ENCODE peak calls at places on chromosome 3, in nine cellular contexts. One of them, this sample, is unnamed.

GRCh38 chr3:176916777-176917176 is 280.5 kb downstream of the TBL1XR1 start:
- DNase-seq in GM23338: peak; percentile 97
- DNase-seq in neural progenitor cell: no peak
- DNase-seq in HCT116: peak; percentile 75
- DNase-seq in GM23248: no peak
- DNase-seq in PC-3: peak; percentile 88
- DNase-seq in SK-N-SH: no peak
- DNase-seq in hepatocyte: peak; percentile 48
- DNase-seq in MM.1S: no peak
- DNase-seq in this sample: no peak

GRCh38 chr3:52683611-52684010 is 2.1 kb downstream of the PBRM1 start:
- DNase-seq in GM23338: no peak
- DNase-seq in neural progenitor cell: no peak
- DNase-seq in HCT116: no peak
- DNase-seq in GM23248: no peak
- DNase-seq in PC-3: no peak
- DNase-seq in SK-N-SH: no peak
- DNase-seq in hepatocyte: no peak
- DNase-seq in MM.1S: no peak
- DNase-seq in this sample: no peak

GRCh38 chr3:30400924-30401323 is 205.5 kb upstream of the TGFBR2 start:
- DNase-seq in GM23338: no peak
- DNase-seq in neural progenitor cell: no peak
- DNase-seq in HCT116: no peak
- DNase-seq in GM23248: no peak
- DNase-seq in PC-3: no peak
- DNase-seq in SK-N-SH: no peak
- DNase-seq in hepatocyte: no peak
- DNase-seq in MM.1S: no peak
- DNase-seq in this sample: no peak

GRCh38 chr3:183576487-183577107 is 21.1 kb upstream of the KLHL6 start:
- DNase-seq in GM23338: no peak
- DNase-seq in neural progenitor cell: peak; percentile 66
- DNase-seq in HCT116: no peak
- DNase-seq in GM23248: peak; percentile 61
- DNase-seq in PC-3: no peak
- DNase-seq in SK-N-SH: no peak
- DNase-seq in hepatocyte: peak; percentile 47
- DNase-seq in MM.1S: no peak
- DNase-seq in this sample: peak; percentile 97

GRCh38 chr3:149964296-149964695 is 6.4 kb downstream of the PFN2 start:
- DNase-seq in GM23338: no peak
- DNase-seq in neural progenitor cell: no peak
- DNase-seq in HCT116: no peak
- DNase-seq in GM23248: peak; percentile 48
- DNase-seq in PC-3: no peak
- DNase-seq in SK-N-SH: no peak
- DNase-seq in hepatocyte: no peak
- DNase-seq in MM.1S: no peak
- DNase-seq in this sample: no peak

GRCh38 chr3:71378509-71378908 is 205.0 kb downstream of the FOXP1 start:
- DNase-seq in GM23338: no peak
- DNase-seq in neural progenitor cell: no peak
- DNase-seq in HCT116: no peak
- DNase-seq in GM23248: no peak
- DNase-seq in PC-3: no peak
- DNase-seq in SK-N-SH: no peak
- DNase-seq in hepatocyte: no peak
- DNase-seq in MM.1S: no peak
- DNase-seq in this sample: no peak

GRCh38 chr3:189701934-189702693 is 70.9 kb downstream of the TP63 start:
- DNase-seq in GM23338: no peak
- DNase-seq in neural progenitor cell: peak; percentile 60
- DNase-seq in HCT116: no peak
- DNase-seq in GM23248: no peak
- DNase-seq in PC-3: no peak
- DNase-seq in SK-N-SH: no peak
- DNase-seq in hepatocyte: no peak
- DNase-seq in MM.1S: no peak
- DNase-seq in this sample: no peak

GRCh38 chr3:101484805-101485620 is 28.0 kb downstream of the SENP7 start:
- DNase-seq in GM23338: no peak
- DNase-seq in neural progenitor cell: no peak
- DNase-seq in HCT116: no peak
- DNase-seq in GM23248: peak; percentile 60
- DNase-seq in PC-3: peak; percentile 28
- DNase-seq in SK-N-SH: no peak
- DNase-seq in hepatocyte: peak; percentile 8
- DNase-seq in MM.1S: no peak
- DNase-seq in this sample: no peak

GRCh38 chr3:41742127-41742526 is 219.8 kb downstream of the ULK4 start:
- DNase-seq in GM23338: peak; percentile 60
- DNase-seq in neural progenitor cell: peak; percentile 40
- DNase-seq in HCT116: no peak
- DNase-seq in GM23248: no peak
- DNase-seq in PC-3: no peak
- DNase-seq in SK-N-SH: no peak
- DNase-seq in hepatocyte: no peak
- DNase-seq in MM.1S: no peak
- DNase-seq in this sample: no peak

GRCh38 chr3:23994247-23994574 is 49.1 kb downstream of the NR1D2 start:
- DNase-seq in GM23338: no peak
- DNase-seq in neural progenitor cell: no peak
- DNase-seq in HCT116: no peak
- DNase-seq in GM23248: no peak
- DNase-seq in PC-3: no peak
- DNase-seq in SK-N-SH: no peak
- DNase-seq in hepatocyte: no peak
- DNase-seq in MM.1S: no peak
- DNase-seq in this sample: no peak

GRCh38 chr3:14410106-14410500 is 7.7 kb downstream of the SLC6A6 start:
- DNase-seq in GM23338: no peak
- DNase-seq in neural progenitor cell: no peak
- DNase-seq in HCT116: no peak
- DNase-seq in GM23248: no peak
- DNase-seq in PC-3: no peak
- DNase-seq in SK-N-SH: no peak
- DNase-seq in hepatocyte: no peak
- DNase-seq in MM.1S: no peak
- DNase-seq in this sample: no peak

GRCh38 chr3:189652042-189652441 is 20.9 kb downstream of the TP63 start:
- DNase-seq in GM23338: peak; percentile 62
- DNase-seq in neural progenitor cell: peak; percentile 53
- DNase-seq in HCT116: peak; percentile 21
- DNase-seq in GM23248: peak; percentile 15
- DNase-seq in PC-3: peak; percentile 32
- DNase-seq in SK-N-SH: peak; percentile 0
- DNase-seq in hepatocyte: peak; percentile 21
- DNase-seq in MM.1S: no peak
- DNase-seq in this sample: peak; percentile 7

GRCh38 chr3:194606941-194607340 is 26.3 kb downstream of the TMEM44 start:
- DNase-seq in GM23338: no peak
- DNase-seq in neural progenitor cell: no peak
- DNase-seq in HCT116: no peak
- DNase-seq in GM23248: no peak
- DNase-seq in PC-3: no peak
- DNase-seq in SK-N-SH: no peak
- DNase-seq in hepatocyte: no peak
- DNase-seq in MM.1S: no peak
- DNase-seq in this sample: no peak

GRCh38 chr3:194607592-194608386 is 25.4 kb downstream of the TMEM44 start:
- DNase-seq in GM23338: no peak
- DNase-seq in neural progenitor cell: no peak
- DNase-seq in HCT116: no peak
- DNase-seq in GM23248: no peak
- DNase-seq in PC-3: no peak
- DNase-seq in SK-N-SH: no peak
- DNase-seq in hepatocyte: no peak
- DNase-seq in MM.1S: no peak
- DNase-seq in this sample: no peak

GRCh38 chr3:194608981-194609380 is 24.2 kb downstream of the TMEM44 start:
- DNase-seq in GM23338: no peak
- DNase-seq in neural progenitor cell: no peak
- DNase-seq in HCT116: no peak
- DNase-seq in GM23248: no peak
- DNase-seq in PC-3: no peak
- DNase-seq in SK-N-SH: no peak
- DNase-seq in hepatocyte: no peak
- DNase-seq in MM.1S: no peak
- DNase-seq in this sample: no peak

GRCh38 chr3:194606163-194606562 is 27.1 kb downstream of the TMEM44 start:
- DNase-seq in GM23338: no peak
- DNase-seq in neural progenitor cell: no peak
- DNase-seq in HCT116: no peak
- DNase-seq in GM23248: no peak
- DNase-seq in PC-3: no peak
- DNase-seq in SK-N-SH: peak; percentile 66
- DNase-seq in hepatocyte: no peak
- DNase-seq in MM.1S: no peak
- DNase-seq in this sample: no peak

GRCh38 chr3:194610690-194611089 is 22.5 kb downstream of the TMEM44 start:
- DNase-seq in GM23338: no peak
- DNase-seq in neural progenitor cell: no peak
- DNase-seq in HCT116: no peak
- DNase-seq in GM23248: no peak
- DNase-seq in PC-3: no peak
- DNase-seq in SK-N-SH: no peak
- DNase-seq in hepatocyte: no peak
- DNase-seq in MM.1S: no peak
- DNase-seq in this sample: no peak
- H3K27ac ChIP-seq in GM23338: no peak overlapping the region
- H3K27ac ChIP-seq in neural progenitor cell: no peak overlapping the region
- H3K27ac ChIP-seq in HCT116: no peak overlapping the region
- H3K27ac ChIP-seq in GM23248: no peak overlapping the region
- H3K27ac ChIP-seq in PC-3: no peak overlapping the region
- H3K27ac ChIP-seq in SK-N-SH: no peak overlapping the region
- H3K27ac ChIP-seq in hepatocyte: no peak overlapping the region
- H3K27ac ChIP-seq in MM.1S: no peak overlapping the region
- H3K27ac ChIP-seq in this sample: no peak overlapping the region

DNA sequence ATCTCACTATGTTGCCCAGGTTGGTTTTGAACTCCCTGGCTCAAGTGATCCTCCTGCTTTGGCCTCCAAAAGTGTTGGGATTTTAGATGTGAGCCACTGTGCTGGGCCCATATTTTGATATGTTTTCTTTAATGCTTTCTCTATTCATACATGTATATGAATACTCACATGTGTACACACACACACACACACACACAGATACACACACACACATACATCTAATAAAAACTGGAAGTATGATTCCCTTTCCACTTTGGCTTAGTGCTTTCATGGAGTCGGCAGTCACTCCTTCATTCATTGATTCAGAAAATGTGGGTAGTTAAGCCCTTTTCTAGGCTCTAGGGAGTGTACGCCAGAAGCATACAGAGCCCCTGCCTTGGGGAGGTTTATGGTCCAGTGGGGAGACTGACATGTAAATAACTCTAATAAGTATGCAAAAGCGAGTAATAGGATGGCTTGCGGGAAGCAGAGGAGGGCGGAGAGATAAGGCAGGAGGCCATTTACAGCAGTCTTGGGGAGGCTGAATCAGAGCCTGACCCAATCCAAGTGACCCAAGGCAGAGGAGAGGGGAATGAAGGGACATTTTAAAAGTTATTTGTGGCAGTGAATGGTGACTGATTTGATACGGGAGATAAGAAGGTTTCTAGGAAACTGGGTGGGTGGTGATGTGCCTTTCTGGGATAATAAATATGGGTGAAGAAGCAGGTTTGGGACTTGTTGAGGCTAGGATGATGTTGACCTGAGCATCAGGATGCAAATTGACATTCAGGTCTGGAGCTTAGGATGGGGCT is 32.5 kb upstream of the TATDN2 start:
- DNase-seq in GM23338: no peak
- DNase-seq in neural progenitor cell: no peak
- DNase-seq in HCT116: no peak
- DNase-seq in GM23248: no peak
- DNase-seq in PC-3: no peak
- DNase-seq in SK-N-SH: no peak
- DNase-seq in hepatocyte: no peak
- DNase-seq in MM.1S: no peak
- DNase-seq in this sample: no peak
- H3K4me2 ChIP-seq in GM23338: no peak overlapping the region
- H3K4me2 ChIP-seq in neural progenitor cell: no peak overlapping the region
- H3K4me2 ChIP-seq in HCT116: no peak overlapping the region
- H3K4me2 ChIP-seq in GM23248: no peak overlapping the region
- H3K4me2 ChIP-seq in PC-3: no peak overlapping the region
- H3K4me2 ChIP-seq in SK-N-SH: no peak overlapping the region
- H3K4me2 ChIP-seq in hepatocyte: no peak overlapping the region
- H3K4me2 ChIP-seq in MM.1S: no peak overlapping the region
- H3K4me2 ChIP-seq in this sample: no peak overlapping the region

GRCh38 chr3:154759966-154760365 is 320.2 kb upstream of the MME start:
- DNase-seq in GM23338: no peak
- DNase-seq in neural progenitor cell: peak; percentile 20
- DNase-seq in HCT116: no peak
- DNase-seq in GM23248: no peak
- DNase-seq in PC-3: no peak
- DNase-seq in SK-N-SH: no peak
- DNase-seq in hepatocyte: no peak
- DNase-seq in MM.1S: no peak
- DNase-seq in this sample: no peak

GRCh38 chr3:154753101-154753500 is 323.1 kb upstream of the GPR149 start:
- DNase-seq in GM23338: no peak
- DNase-seq in neural progenitor cell: no peak
- DNase-seq in HCT116: no peak
- DNase-seq in GM23248: no peak
- DNase-seq in PC-3: no peak
- DNase-seq in SK-N-SH: no peak
- DNase-seq in hepatocyte: no peak
- DNase-seq in MM.1S: no peak
- DNase-seq in this sample: no peak

GRCh38 chr3:154758109-154758868 is 321.8 kb upstream of the MME start:
- DNase-seq in GM23338: peak; percentile 25
- DNase-seq in neural progenitor cell: no peak
- DNase-seq in HCT116: no peak
- DNase-seq in GM23248: peak; percentile 69
- DNase-seq in PC-3: peak; percentile 65
- DNase-seq in SK-N-SH: peak; percentile 19
- DNase-seq in hepatocyte: peak; percentile 48
- DNase-seq in MM.1S: peak; percentile 51
- DNase-seq in this sample: peak; percentile 65
- TF ChIP-seq EZH2phosphoT487 in GM23338: no peak
- TF ChIP-seq EZH2phosphoT487 in neural progenitor cell: no peak
- TF ChIP-seq EZH2phosphoT487 in HCT116: no peak
- TF ChIP-seq EZH2phosphoT487 in GM23248: no peak
- TF ChIP-seq EZH2phosphoT487 in PC-3: no peak
- TF ChIP-seq EZH2phosphoT487 in SK-N-SH: no peak
- TF ChIP-seq EZH2phosphoT487 in hepatocyte: no peak
- TF ChIP-seq EZH2phosphoT487 in MM.1S: no peak
- TF ChIP-seq EZH2phosphoT487 in this sample: no peak

DNA sequence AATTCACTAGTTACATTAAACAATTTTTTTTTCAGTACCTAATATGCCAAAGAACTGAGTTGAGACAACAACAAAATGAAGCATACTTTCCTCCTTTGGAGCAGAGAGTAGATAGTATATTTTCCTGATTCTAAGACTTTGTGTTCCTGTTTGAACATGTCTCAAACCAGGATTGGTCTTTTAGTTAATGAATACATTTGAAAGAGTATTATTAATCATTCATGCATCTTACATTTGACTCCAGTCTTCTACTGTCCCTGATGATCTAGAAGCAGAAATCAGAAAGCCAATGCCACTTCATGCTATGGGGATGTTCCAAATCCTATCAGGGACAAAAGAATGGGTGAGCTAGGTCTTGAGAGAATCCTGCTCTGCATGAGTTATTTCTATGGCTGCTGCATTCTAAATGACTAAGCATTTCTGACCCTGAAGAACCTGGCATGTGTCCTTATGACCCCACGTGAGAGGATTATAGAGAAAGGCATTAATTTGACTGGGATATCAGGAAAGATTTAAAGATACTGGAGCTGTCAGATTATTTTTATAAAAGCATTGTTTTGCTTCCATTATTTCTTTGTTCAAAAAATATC is 32.9 kb upstream of the MBNL1 start:
- DNase-seq in GM23338: no peak
- DNase-seq in neural progenitor cell: no peak
- DNase-seq in HCT116: peak; percentile 6
- DNase-seq in GM23248: peak; percentile 65
- DNase-seq in PC-3: no peak
- DNase-seq in SK-N-SH: no peak
- DNase-seq in hepatocyte: no peak
- DNase-seq in MM.1S: no peak
- DNase-seq in this sample: no peak
- H3K27ac ChIP-seq in GM23338: no peak overlapping the region
- H3K27ac ChIP-seq in neural progenitor cell: no peak overlapping the region
- H3K27ac ChIP-seq in HCT116: no peak overlapping the region
- H3K27ac ChIP-seq in GM23248: peak overlapping the region; percentile 42
- H3K27ac ChIP-seq in PC-3: no peak overlapping the region
- H3K27ac ChIP-seq in SK-N-SH: peak overlapping the region; percentile 92
- H3K27ac ChIP-seq in hepatocyte: no peak overlapping the region
- H3K27ac ChIP-seq in MM.1S: no peak overlapping the region
- H3K27ac ChIP-seq in this sample: no peak overlapping the region

This sample was measured in OCI-LY7.